ENCODE peak calls at places on chromosomes 4 and X, in five cellular contexts. P is tibial artery, B is hepatocyte, U is adrenal gland, E is mesendoderm. N is an unnamed sample. For H3K4me1, the result is how much of the 10 kb centered on the place peaks cover.

GRCh38 chr4:110959041-110959643 is 336.3 kb upstream of the PITX2 start:
- DNase-seq in P (no peak), B (peak), U (no peak), E (no peak), N (no peak)

GRCh38 chr4:86935833-86936721 is 1.3 kb downstream of the AFF1 start:
- DNase-seq in P (peak), B (peak), U (peak), E (peak), N (peak)

GRCh38 chrX:40104649-40105015 is 6.9 kb upstream of the BCOR start:
- DNase-seq in P (peak), B (peak), U (peak), E (peak), N (peak)

GRCh38 chr4:111283066-111283677 is 660.3 kb upstream of the PITX2 start:
- DNase-seq in P (no peak), B (peak), U (peak), E (peak), N (no peak)

GRCh38 chr4:176642472-176642871 is 150.2 kb downstream of the VEGFC start:
- DNase-seq in P (no peak), B (no peak), U (no peak), E (peak), N (no peak)

GRCh38 chr4:111542056-111542455 is 603.2 kb upstream of the FAM241A start:
- DNase-seq in P (no peak), B (no peak), U (no peak), E (no peak), N (no peak)

GRCh38 chr4:2879026-2879425 is 35.4 kb downstream of the ADD1 start:
- DNase-seq in P (no peak), B (no peak), U (no peak), E (no peak), N (no peak)

GRCh38 chrX:139058831-139059495 is 347.4 kb upstream of the FGF13 start:
- DNase-seq in P (no peak), B (peak), U (no peak), E (no peak), N (no peak)

GRCh38 chr4:138857399-138857798 is 158.2 kb upstream of the NOCT start:
- DNase-seq in P (no peak), B (no peak), U (no peak), E (no peak), N (no peak)

GRCh38 chr4:48944659-48945290 is 38.2 kb upstream of the OCIAD2 start:
- DNase-seq in P (no peak), B (no peak), U (no peak), E (peak), N (no peak)

GRCh38 chr4:27123050-27123768 is 262.6 kb downstream of the STIM2 start:
- DNase-seq in P (peak), B (peak), U (no peak), E (peak), N (no peak)

GRCh38 chr4:101103381-101104142 is 243.8 kb downstream of the PPP3CA start:
- DNase-seq in P (no peak), B (no peak), U (no peak), E (peak), N (no peak)

GRCh38 chr4:55729306-55730142 is 90.1 kb upstream of the EXOC1L start:
- DNase-seq in P (no peak), B (peak), U (no peak), E (peak), N (no peak)

GRCh38 chr4:168840988-168841681 is 168.9 kb downstream of the CBR4 start:
- DNase-seq in P (no peak), B (no peak), U (no peak), E (no peak), N (no peak)

GRCh38 chr4:168839758-168840385 is 170.2 kb downstream of the CBR4 start:
- DNase-seq in P (no peak), B (peak), U (no peak), E (no peak), N (peak)

GRCh38 chr4:168841682-168842019 is 168.4 kb downstream of the CBR4 start:
- DNase-seq in P (no peak), B (no peak), U (no peak), E (no peak), N (no peak)

GRCh38 chr4:168842186-168842585 is 167.9 kb downstream of the CBR4 start:
- DNase-seq in P (no peak), B (no peak), U (no peak), E (no peak), N (no peak)

DNA sequence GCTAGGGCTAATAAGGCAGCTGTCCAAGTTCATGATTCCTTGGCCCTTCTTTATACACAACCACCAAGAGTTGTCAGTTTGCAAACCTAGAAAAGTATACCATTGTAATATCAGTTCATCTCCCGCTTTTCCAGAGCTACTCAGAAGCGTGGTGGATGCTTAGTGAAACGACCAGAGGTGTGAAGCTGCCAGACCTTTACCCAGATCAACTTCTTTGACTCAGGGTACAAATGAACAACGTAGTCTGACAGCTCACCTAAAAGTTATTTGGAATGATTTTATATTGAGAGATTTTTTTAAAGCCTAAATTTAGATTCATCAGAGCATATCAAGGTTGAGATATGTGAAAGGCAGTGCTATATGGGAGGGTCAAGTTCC is 169.7 kb downstream of the CBR4 start:
- DNase-seq in P (no peak), B (no peak), U (no peak), E (no peak), N (no peak)
- H3K4me1 ChIP-seq in P (half or more), B (under half), U (under half), E (under half), N (under half)

DNA sequence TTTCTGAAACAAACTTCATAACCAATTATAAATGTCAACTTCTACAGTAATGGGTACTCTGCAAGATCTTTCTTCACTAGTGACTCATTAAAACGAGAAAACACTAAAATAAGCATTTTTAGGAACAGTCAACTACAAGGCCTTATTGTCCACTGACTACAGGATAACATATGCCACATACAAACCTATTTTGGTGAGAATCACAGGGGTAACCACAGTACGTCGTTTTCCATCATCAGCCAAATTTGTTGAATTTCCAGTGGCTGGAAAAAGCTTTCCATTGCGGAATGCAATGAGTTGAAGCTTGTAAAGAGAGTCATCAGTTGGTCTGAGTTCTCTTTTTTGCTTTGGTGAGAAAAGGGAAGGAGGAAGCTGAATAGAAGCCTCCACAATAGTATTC is 102.5 kb downstream of the ADGRA3 start:
- DNase-seq in P (no peak), B (no peak), U (no peak), E (no peak), N (no peak)
- H3K4me1 ChIP-seq in P (under half), B (under half), U (under half), E (under half), N (under half)

DNA sequence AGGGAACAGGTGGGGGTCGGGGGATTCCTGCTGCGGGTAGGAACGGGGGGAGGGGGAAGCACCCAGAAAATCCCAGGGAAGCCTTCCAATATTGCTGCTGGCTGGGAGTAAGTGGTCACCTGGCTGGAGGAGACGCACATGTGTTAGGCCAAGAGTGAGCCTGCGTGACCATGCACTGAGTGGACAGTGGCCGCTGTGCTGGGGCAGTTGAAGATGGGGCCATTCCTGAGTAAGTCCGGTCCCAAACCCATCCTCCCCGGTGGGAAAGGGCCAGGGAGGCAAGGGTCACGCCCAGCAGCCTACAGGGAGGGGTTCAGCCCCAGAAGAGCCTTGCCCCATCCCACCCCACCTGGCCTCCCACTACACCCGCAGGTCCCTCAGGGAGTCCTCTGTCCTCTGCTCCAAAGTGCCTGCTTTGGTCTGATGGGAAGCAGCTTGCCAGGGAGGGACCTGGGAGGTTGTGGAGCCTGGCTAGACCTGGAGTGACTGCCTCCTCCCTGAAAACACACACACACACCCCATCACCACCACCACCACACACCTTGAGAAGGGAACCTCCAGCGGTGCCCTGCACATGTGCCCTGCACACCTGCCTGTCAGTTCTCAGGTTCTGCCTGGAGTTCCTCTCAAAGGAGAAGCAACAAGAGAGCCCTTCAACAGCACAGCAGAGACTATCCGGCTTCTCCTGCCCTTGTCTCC is 6.1 kb downstream of the L1CAM start:
- DNase-seq in P (no peak), B (no peak), U (no peak), E (no peak), N (no peak)
- H3K4me1 ChIP-seq in P (under half), B (under half), U (under half), E (under half), N (under half)

DNA sequence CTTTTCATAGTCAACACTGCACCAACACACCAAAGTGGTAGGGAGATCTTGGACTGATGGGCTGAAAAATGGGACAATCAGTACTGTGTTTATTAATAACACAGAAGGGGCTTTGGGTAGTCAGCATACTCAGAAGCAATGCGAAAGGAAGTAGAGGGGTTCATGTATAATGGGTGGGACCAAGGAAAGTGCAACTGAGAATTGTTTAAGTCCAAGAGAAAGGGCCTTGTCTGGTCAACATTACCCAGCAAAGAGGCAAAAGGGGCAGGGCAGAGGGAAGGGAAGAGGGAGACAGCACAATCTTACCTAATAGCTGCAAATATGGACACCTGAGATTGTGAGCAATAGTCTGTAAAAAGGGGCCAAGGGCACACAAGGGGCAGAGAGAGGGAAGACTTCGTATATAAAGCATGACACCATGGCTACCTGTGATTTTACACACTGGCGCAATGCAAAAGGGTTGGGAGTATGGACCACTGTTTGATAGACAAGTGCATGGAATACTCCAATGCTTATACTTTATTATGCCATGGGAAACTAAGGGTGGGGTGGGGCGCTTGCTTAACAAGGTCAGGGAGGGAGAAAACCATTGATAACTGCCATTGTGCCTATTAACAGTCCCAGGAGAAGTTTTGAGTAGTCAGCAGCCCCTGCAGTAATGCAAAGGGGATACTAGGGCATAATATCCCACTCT is 279.7 kb downstream of the CHIC1 start:
- DNase-seq in P (no peak), B (no peak), U (no peak), E (no peak), N (no peak)
- H3K4me1 ChIP-seq in P (under half), B (under half), U (under half), E (under half), N (under half)

GRCh38 chr4:185205697-185206342 is 2.0 kb upstream of the CFAP97 start:
- DNase-seq in P (no peak), B (no peak), U (no peak), E (no peak), N (no peak)

GRCh38 chr4:185203380-185204237 is at the start of gene CFAP97:
- DNase-seq in P (peak), B (peak), U (peak), E (peak), N (peak)

GRCh38 chr4:185204238-185204910 is 574 bp upstream of the CFAP97 start:
- DNase-seq in P (no peak), B (no peak), U (no peak), E (peak), N (no peak)

GRCh38 chr4:185201983-185202962 is 1.5 kb downstream of the CFAP97 start:
- DNase-seq in P (no peak), B (no peak), U (no peak), E (peak), N (no peak)

DNA sequence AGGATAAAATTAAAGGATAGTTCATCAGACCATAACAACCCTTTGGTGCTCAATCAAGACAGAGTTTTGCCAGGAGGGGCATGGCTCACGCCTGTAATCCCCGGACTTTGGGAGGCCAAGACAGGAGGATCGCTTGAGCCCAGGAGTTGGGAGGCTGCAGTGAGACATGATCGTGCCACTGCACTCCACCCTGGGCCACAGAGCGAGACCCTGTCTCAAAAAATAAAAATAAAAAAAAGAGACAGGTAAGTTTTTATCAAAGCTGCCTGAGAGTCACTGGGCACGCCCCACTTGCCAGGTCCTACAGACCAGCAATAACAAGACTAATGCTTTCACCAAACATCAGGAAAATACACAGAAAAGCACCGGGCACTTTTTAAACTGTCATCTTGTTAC is 818 bp downstream of the CFAP97 start:
- DNase-seq in P (no peak), B (no peak), U (no peak), E (no peak), N (no peak)
- H3K4me1 ChIP-seq in P (under half), B (under half), U (under half), E (under half), N (under half)

GRCh38 chr4:143286733-143287570 is 49.7 kb upstream of the GAB1 start:
- DNase-seq in P (no peak), B (no peak), U (no peak), E (no peak), N (no peak)
- H3K4me1 ChIP-seq in P (under half), B (under half), U (under half), E (under half), N (under half)

GRCh38 chr4:78749972-78750727 is 26.0 kb upstream of the BMP2K start:
- DNase-seq in P (no peak), B (no peak), U (no peak), E (no peak), N (no peak)
- H3K4me1 ChIP-seq in P (under half), B (under half), U (under half), E (under half), N (under half)

GRCh38 chr4:121377065-121377464 is 3.8 kb downstream of the QRFPR start:
- DNase-seq in P (no peak), B (no peak), U (no peak), E (no peak), N (no peak)

GRCh38 chr4:121376097-121376496 is 4.7 kb downstream of the QRFPR start:
- DNase-seq in P (no peak), B (no peak), U (no peak), E (no peak), N (no peak)

GRCh38 chr4:121373841-121374240 is 7.0 kb downstream of the QRFPR start:
- DNase-seq in P (no peak), B (no peak), U (no peak), E (no peak), N (no peak)

GRCh38 chr4:121375262-121375661 is 5.6 kb downstream of the QRFPR start:
- DNase-seq in P (no peak), B (peak), U (no peak), E (no peak), N (no peak)

DNA sequence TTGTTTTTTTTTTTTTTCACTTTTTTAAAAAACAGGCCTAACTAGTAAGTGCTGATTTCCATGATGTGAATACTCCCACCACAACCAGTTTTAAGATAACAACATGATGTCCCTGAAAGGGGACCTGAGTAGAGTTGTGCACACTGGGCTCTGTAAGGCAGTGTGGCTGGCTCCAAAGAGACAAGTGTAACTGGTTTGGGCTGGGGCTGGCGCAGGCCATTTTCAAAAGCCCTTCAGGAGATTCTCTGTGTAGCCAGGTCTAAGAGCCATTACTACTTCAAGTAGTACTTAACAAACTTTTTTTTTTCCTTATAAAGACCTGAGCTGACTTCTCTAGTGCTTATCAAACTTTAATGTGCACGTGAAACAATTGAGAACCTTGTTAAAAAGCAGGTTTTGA is 4.3 kb downstream of the QRFPR start:
- DNase-seq in P (no peak), B (no peak), U (no peak), E (no peak), N (no peak)
- H3K4me1 ChIP-seq in P (under half), B (under half), U (under half), E (under half), N (under half)

DNA sequence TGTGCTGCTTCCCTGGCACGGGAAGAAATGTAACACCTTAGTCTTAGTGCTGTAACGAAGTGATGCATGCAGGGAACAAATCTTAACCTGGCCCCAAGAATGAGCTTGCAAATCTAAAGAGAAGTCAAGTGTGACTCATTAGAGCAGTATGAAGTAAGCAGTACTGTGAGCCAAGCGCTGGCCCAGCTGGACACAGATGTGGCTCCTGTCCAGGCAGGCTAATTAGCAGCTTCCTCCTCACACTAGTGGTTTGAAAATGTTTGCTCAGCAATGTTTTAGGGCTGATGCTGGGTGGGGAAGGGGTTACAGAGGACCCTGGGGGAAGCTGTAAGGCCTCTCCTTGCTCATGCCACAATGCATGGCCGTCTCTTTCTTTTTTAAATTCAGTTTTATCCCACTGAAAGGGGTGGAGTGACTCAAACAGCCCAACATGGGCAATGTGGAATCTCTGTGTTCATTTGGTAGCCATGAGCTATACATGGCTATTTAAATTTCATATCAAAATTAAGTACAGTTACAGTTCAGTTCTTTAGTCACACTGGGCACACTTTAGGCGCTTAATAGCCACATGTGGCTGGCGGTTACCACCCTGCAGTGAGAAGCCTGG is 48.9 kb downstream of the MAP7D2 start:
- DNase-seq in P (peak), B (peak), U (peak), E (peak), N (peak)
- H3K4me1 ChIP-seq in P (under half), B (under half), U (under half), E (under half), N (under half)